ENCODE peak calls at places on chromosomes 3 and 15, in eight cellular contexts. I, L, U, M, Q, O, P and K are unnamed samples.

GRCh38 chr15:29571728-29572454 is 250.4 kb downstream of the TJP1 start:
- DNase-seq in O (no peak), U (no peak), L (peak), M (no peak), I (no peak), P (peak), Q (no peak), K (no peak)

GRCh38 chr15:25783607-25784131 is 79.5 kb downstream of the ATP10A start:
- DNase-seq in Q (no peak), I (peak), P (no peak), O (no peak), M (no peak), U (peak), L (peak), K (no peak)

GRCh38 chr3:180296971-180297370 is 260.2 kb upstream of the PEX5L start:
- DNase-seq in P (no peak), I (no peak), Q (no peak), M (no peak), O (no peak), L (no peak), U (no peak), K (no peak)

GRCh38 chr3:70982700-70983140 is 600.8 kb downstream of the FOXP1 start:
- DNase-seq in P (peak), L (peak), Q (peak), I (peak), M (no peak), O (peak), U (no peak), K (no peak)

GRCh38 chr3:29144361-29144760 is 136.5 kb upstream of the RBMS3 start:
- DNase-seq in Q (no peak), O (no peak), M (no peak), L (no peak), U (no peak), I (no peak), P (no peak), K (no peak)

GRCh38 chr3:13072239-13073041 is 789 bp downstream of the IQSEC1 start:
- DNase-seq in U (no peak), L (no peak), I (no peak), P (peak), M (peak), O (no peak), Q (peak), K (no peak)

GRCh38 chr15:75732809-75733451 is 20.3 kb upstream of the CSPG4 start:
- DNase-seq in M (peak), O (peak), L (peak), Q (peak), U (peak), I (peak), P (peak), K (peak)

GRCh38 chr3:196654006-196654405 is 14.5 kb downstream of the NRROS start:
- DNase-seq in I (no peak), L (no peak), P (no peak), M (no peak), U (no peak), O (no peak), Q (no peak), K (no peak)

GRCh38 chr15:82768414-82769081 is 37.3 kb downstream of the FSD2 start:
- DNase-seq in P (no peak), I (no peak), O (no peak), U (no peak), M (no peak), Q (no peak), L (peak), K (no peak)

GRCh38 chr3:133490468-133491351 is 82.8 kb upstream of the CDV3 start:
- DNase-seq in O (peak), M (no peak), P (no peak), I (peak), U (peak), Q (peak), L (no peak), K (no peak)

GRCh38 chr3:39965461-39965860 is 156.1 kb downstream of the MYRIP start:
- DNase-seq in U (no peak), L (no peak), O (no peak), M (no peak), I (no peak), P (no peak), Q (no peak), K (no peak)

GRCh38 chr3:184525337-184526157 is 36.0 kb upstream of the EPHB3 start:
- DNase-seq in I (peak), L (no peak), O (no peak), U (no peak), M (peak), Q (no peak), P (peak), K (no peak)

GRCh38 chr3:127418560-127419099 is 130.8 kb upstream of the PRR20G start:
- DNase-seq in P (peak), U (no peak), I (no peak), L (no peak), O (no peak), Q (no peak), M (no peak), K (no peak)

GRCh38 chr3:140128217-140129137 is 193.5 kb downstream of the CLSTN2 start:
- DNase-seq in M (peak), L (peak), P (peak), O (no peak), Q (peak), U (no peak), I (peak), K (peak)

GRCh38 chr15:75666823-75667501 is 19.2 kb downstream of the SNX33 start:
- DNase-seq in Q (no peak), U (no peak), O (no peak), P (no peak), M (no peak), L (peak), I (no peak), K (peak)

GRCh38 chr15:40338921-40339620 is 1.7 kb downstream of the CCDC9B start:
- DNase-seq in U (no peak), M (no peak), Q (no peak), P (no peak), O (no peak), I (no peak), L (peak), K (peak)

GRCh38 chr3:71949403-71949802 is 164.5 kb upstream of the PROK2 start:
- DNase-seq in P (no peak), O (no peak), L (no peak), I (no peak), M (no peak), Q (no peak), U (no peak), K (no peak)

GRCh38 chr3:65330072-65330471 is 642.3 kb upstream of the ADAMTS9 start:
- DNase-seq in M (no peak), Q (no peak), P (no peak), U (no peak), I (no peak), L (no peak), O (no peak), K (no peak)

GRCh38 chr15:100133001-100133400 is 208.8 kb downstream of the ADAMTS17 start:
- DNase-seq in P (no peak), I (no peak), M (no peak), L (no peak), U (no peak), O (no peak), Q (no peak), K (no peak)

GRCh38 chr3:172646439-172647015 is 64.3 kb downstream of the NCEH1 start:
- DNase-seq in L (no peak), Q (no peak), U (no peak), I (no peak), P (no peak), M (peak), O (no peak), K (no peak)

GRCh38 chr3:14525685-14526631 is 14.2 kb downstream of the GRIP2 start:
- DNase-seq in Q (peak), U (no peak), L (no peak), O (no peak), P (no peak), I (no peak), M (no peak), K (no peak)

GRCh38 chr15:95923797-95924196 is 406.7 kb upstream of the NR2F2 start:
- DNase-seq in I (no peak), Q (no peak), O (no peak), L (no peak), U (no peak), M (no peak), P (no peak), K (no peak)

GRCh38 chr15:65087873-65088642 is 11.5 kb downstream of the KBTBD13 start:
- DNase-seq in Q (no peak), M (no peak), I (no peak), L (no peak), U (no peak), O (no peak), P (no peak), K (no peak)

GRCh38 chr3:134260984-134261383 is 10.3 kb upstream of the RYK start:
- DNase-seq in L (no peak), U (no peak), I (no peak), P (no peak), M (no peak), Q (no peak), O (no peak), K (no peak)

GRCh38 chr3:192106528-192106927 is 620.8 kb downstream of the FGF12 start:
- DNase-seq in M (no peak), P (peak), I (no peak), O (no peak), U (no peak), Q (no peak), L (no peak), K (no peak)

GRCh38 chr3:172148269-172148668 is 108.9 kb downstream of the FNDC3B start:
- DNase-seq in M (no peak), O (no peak), U (no peak), P (no peak), L (no peak), Q (peak), I (no peak), K (no peak)

GRCh38 chr3:53109190-53109589 is 21.0 kb downstream of the RFT1 start:
- DNase-seq in P (no peak), O (no peak), Q (no peak), M (no peak), I (no peak), L (peak), U (no peak), K (no peak)

GRCh38 chr3:107208796-107209195 is 168.4 kb upstream of the CCDC54 start:
- DNase-seq in U (no peak), L (no peak), P (no peak), M (no peak), I (no peak), Q (no peak), O (no peak), K (no peak)

GRCh38 chr3:129592362-129593150 is 13.9 kb downstream of the PLXND1 start:
- DNase-seq in U (no peak), I (no peak), Q (no peak), P (no peak), M (no peak), L (no peak), O (no peak), K (no peak)

GRCh38 chr3:125050486-125051172 is 5.2 kb downstream of the HEG1 start:
- DNase-seq in L (no peak), Q (no peak), M (no peak), I (no peak), O (no peak), U (no peak), P (no peak), K (no peak)

GRCh38 chr15:40282870-40283614 is at the start of gene ANKRD63:
- DNase-seq in L (no peak), P (peak), Q (no peak), M (peak), U (peak), O (peak), I (peak), K (no peak)

GRCh38 chr3:123449986-123450474 is 1.1 kb upstream of the ADCY5 start:
- DNase-seq in U (no peak), L (no peak), Q (no peak), O (no peak), I (no peak), P (peak), M (peak), K (no peak)

GRCh38 chr3:136380530-136380929 is 130.4 kb downstream of the PCCB start:
- DNase-seq in I (no peak), P (no peak), U (no peak), L (no peak), Q (no peak), O (no peak), M (no peak), K (no peak)

GRCh38 chr15:33019354-33019981 is 175.0 kb downstream of the FMN1 start:
- DNase-seq in L (no peak), I (no peak), Q (no peak), O (no peak), P (no peak), M (no peak), U (no peak), K (no peak)

GRCh38 chr15:38253448-38253847 is 812 bp downstream of the SPRED1 start:
- DNase-seq in O (no peak), Q (peak), I (no peak), L (peak), U (no peak), P (no peak), M (no peak), K (no peak)

GRCh38 chr3:39277893-39278615 is 1.8 kb downstream of the CX3CR1 start:
- DNase-seq in P (no peak), Q (no peak), M (no peak), L (no peak), U (no peak), I (no peak), O (no peak), K (no peak)